ENCODE peak calls at places on chromosomes 13 and 19, in nine cellular contexts. R is pancreas, F is lung, O is neural progenitor cell, N is IMR-90, V is thoracic aorta, T is A673, B is adrenal gland, E is uterus. K is an unnamed sample.
A peak's percentile ranks its signal among the peaks of the same experiment; 100 is the strongest.

GRCh38 chr19:1189419-1189818 is 15.4 kb upstream of the SBNO2 start:
- DNase-seq in T (no peak), E (no peak), R (no peak), O (peak; percentile 2), V (no peak), B (no peak), N (peak; percentile 35), F (no peak), K (no peak)

GRCh38 chr19:408441-409005 is 424 bp downstream of the C2CD4C start:
- DNase-seq in E (no peak), T (peak; percentile 31), O (no peak), B (no peak), N (no peak), R (no peak), V (no peak), F (no peak), K (no peak)

GRCh38 chr13:97977376-97977705 is 23.9 kb downstream of the IPO5 start:
- DNase-seq in V (no peak), F (no peak), O (no peak), E (no peak), T (no peak), R (no peak), B (no peak), N (no peak), K (no peak)

GRCh38 chr19:2042485-2043268 is 8.4 kb downstream of the MKNK2 start:
- DNase-seq in T (no peak), R (peak; percentile 58), V (no peak), E (peak; percentile 58), N (no peak), F (no peak), B (peak; percentile 68), O (peak; percentile 49), K (no peak)

GRCh38 chr19:10228925-10229324 is 2.2 kb downstream of the S1PR2 start:
- DNase-seq in E (peak; percentile 34), F (no peak), T (peak; percentile 61), O (peak; percentile 67), R (no peak), N (peak; percentile 41), V (no peak), B (no peak), K (no peak)

GRCh38 chr19:53019684-53020083 is 6.0 kb downstream of the ERVV-1 start:
- DNase-seq in O (peak; percentile 64), V (no peak), T (no peak), F (no peak), R (no peak), N (no peak), B (no peak), E (no peak), K (no peak)

GRCh38 chr19:51946602-51947001 is 19.3 kb downstream of the ZNF613 start:
- DNase-seq in R (no peak), N (no peak), T (no peak), E (no peak), B (no peak), O (no peak), F (no peak), V (no peak), K (no peak)

GRCh38 chr19:36973021-36973843 is 57.1 kb downstream of the ZNF568 start:
- DNase-seq in T (peak; percentile 43), B (peak; percentile 87), V (peak; percentile 44), F (peak; percentile 88), R (peak; percentile 82), N (peak; percentile 50), O (no peak), E (peak; percentile 73), K (peak; percentile 87)

GRCh38 chr13:51625555-51626345 is 41.5 kb downstream of the WDFY2 start:
- DNase-seq in O (no peak), R (peak; percentile 59), V (no peak), F (no peak), N (no peak), E (no peak), B (peak; percentile 79), T (no peak), K (no peak)

GRCh38 chr19:35644987-35645679 is 3.0 kb upstream of the COX6B1 start:
- DNase-seq in B (peak; percentile 76), V (peak; percentile 68), R (peak; percentile 45), O (peak; percentile 96), N (peak; percentile 16), E (peak; percentile 93), F (peak; percentile 80), T (peak; percentile 88), K (peak; percentile 90)

GRCh38 chr19:46717034-46717715 is at the start of gene PRKD2:
- DNase-seq in O (peak; percentile 96), F (peak; percentile 93), R (peak; percentile 89), T (peak; percentile 86), N (peak; percentile 68), V (peak; percentile 57), B (peak; percentile 86), E (peak; percentile 91), K (peak; percentile 95)

DNA sequence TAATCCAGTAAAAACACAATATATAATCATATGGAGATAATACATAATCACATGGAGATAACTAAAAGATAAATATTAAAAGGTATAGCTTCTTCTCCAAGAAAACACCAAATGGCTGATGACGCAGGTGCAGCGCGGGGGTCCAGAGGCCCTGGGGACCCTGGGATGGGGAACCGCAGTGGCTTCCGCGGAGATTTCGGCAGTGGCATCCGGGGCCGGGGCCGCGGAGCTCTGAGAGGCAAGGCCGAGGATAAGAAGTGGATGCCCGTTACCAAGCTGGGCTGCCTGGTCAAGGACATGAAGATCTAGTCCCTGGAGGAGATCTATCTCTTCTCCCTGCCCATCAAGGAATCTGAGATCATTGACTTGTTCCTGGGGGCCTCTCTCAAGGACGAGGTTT is 10.5 kb downstream of the ZNF44 start:
- DNase-seq in O (no peak), T (no peak), F (no peak), R (no peak), V (no peak), E (no peak), N (no peak), B (no peak), K (no peak)
- TF ChIP-seq CTCF in O (no peak), T (no peak), F (no peak), R (no peak), V (no peak), E (no peak), N (no peak), B (no peak), K (no peak)

DNA sequence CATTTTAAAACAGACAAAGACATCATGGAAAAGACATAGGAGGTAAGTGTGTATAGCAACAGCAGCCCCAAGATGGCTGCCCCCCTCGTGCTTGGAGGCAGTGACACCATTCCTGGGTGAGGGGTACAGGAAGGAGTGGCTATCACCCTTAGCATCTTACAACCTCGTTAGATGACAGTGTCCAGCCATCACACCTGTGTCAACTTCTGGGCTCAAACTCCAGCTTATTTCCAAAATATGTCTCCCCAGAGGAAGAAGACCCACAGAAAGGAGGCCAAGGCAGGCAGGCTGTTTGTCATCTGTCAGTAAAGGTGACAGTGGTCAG is 27.5 kb downstream of the EPS15L1 start:
- DNase-seq in E (no peak), V (no peak), F (no peak), R (no peak), N (no peak), O (no peak), T (no peak), B (no peak), K (no peak)
- H3K27ac ChIP-seq in E (no peak overlapping the region), V (no peak overlapping the region), F (no peak overlapping the region), R (no peak overlapping the region), N (no peak overlapping the region), O (no peak overlapping the region), T (no peak overlapping the region), B (no peak overlapping the region), K (peak overlapping the region; percentile 88)

GRCh38 chr19:18193388-18194207 is 580 bp downstream of the MPV17L2 start:
- DNase-seq in T (no peak), N (no peak), V (no peak), O (peak; percentile 45), R (no peak), B (no peak), E (peak; percentile 34), F (no peak), K (no peak)
- TF ChIP-seq CTCF in T (no peak), N (no peak), V (no peak), O (no peak), R (no peak), B (no peak), E (no peak), F (no peak), K (no peak)

DNA sequence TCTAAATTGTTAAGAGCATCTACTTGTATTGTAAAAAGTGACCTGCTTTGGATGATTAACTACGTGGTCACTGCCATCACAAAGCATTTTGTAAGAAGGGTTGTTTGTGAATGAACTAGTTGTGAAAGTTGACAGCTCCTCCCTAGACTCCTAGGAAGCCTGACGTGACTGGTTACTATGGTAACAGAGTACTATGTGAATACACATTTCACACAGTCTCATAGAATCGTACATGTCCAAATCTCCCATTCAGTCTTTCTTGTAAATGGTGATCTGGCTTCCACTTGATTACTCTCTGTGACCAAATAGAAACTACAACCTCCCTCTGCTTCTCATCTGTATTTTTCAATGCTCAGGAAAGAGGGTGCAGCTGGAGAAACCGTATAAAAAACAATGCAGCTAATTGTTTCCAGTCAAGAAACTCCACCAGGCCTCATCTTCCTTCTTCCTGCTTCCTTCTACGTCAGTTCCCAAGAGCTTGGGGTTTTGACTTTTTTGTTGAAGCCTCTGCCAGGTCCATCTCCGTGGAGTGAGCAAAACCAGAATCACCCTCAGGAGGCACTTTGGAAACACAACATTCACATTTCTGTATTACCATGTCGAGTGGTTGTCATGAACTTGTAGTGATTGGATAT is 83.4 kb downstream of the GPC6 start:
- DNase-seq in V (no peak), N (peak; percentile 51), F (no peak), B (no peak), E (no peak), R (no peak), T (peak; percentile 58), O (peak; percentile 29), K (no peak)
- H3K27ac ChIP-seq in V (no peak overlapping the region), N (no peak overlapping the region), F (no peak overlapping the region), B (no peak overlapping the region), E (no peak overlapping the region), R (no peak overlapping the region), T (peak overlapping the region; percentile 19), O (no peak overlapping the region), K (no peak overlapping the region)

DNA sequence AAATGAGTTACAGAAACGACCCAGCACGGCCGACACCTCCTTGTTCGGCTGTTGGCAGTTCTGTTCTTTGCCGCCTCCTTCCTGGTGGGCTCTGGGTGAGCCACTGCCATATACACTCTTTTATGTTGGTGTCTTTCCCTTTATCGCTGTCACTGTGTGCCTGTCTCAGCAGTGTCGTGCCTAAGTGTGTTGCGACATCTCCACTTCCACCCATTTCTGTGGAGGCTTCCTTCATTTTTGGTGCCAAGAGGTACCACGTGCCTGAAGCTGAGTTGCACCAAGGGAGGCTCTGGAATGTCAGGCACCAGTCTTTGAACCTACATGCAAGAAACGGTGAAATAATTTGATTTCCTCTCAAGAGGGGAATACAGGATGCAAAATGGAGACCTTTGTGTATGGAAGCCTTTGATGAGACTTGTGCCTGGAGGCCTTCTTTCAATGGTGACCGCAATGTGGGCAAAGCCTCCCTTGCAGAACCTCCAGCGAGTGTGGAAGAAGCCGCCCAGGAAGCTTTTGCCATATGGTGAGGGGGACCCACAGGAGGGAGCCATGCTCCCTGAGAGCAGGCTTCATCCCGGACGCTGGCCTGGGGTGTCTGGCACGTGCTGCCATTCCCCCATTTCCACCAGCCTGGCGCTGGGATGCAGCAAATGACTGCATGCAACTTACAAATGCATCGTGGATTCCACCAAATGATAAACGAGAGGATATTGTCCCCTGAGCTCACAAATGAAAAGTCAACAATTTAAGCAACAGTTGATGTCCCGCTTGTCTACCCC is 136.2 kb downstream of the TEX29 start:
- DNase-seq in N (no peak), B (no peak), V (no peak), O (no peak), F (no peak), T (no peak), E (no peak), R (no peak), K (no peak)
- TF ChIP-seq CTCF in N (no peak), B (no peak), V (no peak), O (no peak), F (no peak), T (no peak), E (no peak), R (no peak), K (no peak)

GRCh38 chr19:7515091-7515470 is 822 bp upstream of the ZNF358 start:
- DNase-seq in V (peak; percentile 79), O (no peak), E (no peak), N (peak; percentile 66), R (no peak), B (peak; percentile 63), T (no peak), F (no peak), K (no peak)
- H3K27ac ChIP-seq in V (peak overlapping the region; percentile 90), O (no peak overlapping the region), E (peak overlapping the region; percentile 94), N (peak overlapping the region; percentile 100), R (no peak overlapping the region), B (peak overlapping the region; percentile 88), T (peak overlapping the region; percentile 79), F (peak overlapping the region; percentile 94), K (peak overlapping the region; percentile 94)

K was measured in left ventricle myocardium inferior.